ENCODE peak calls at places on chromosome 19, in four cellular contexts. P is mesenchymal stem cell, M is IMR-90, N is neuronal stem cell. B is an unnamed sample.

GRCh38 chr19:7528192-7528519 is 5.7 kb downstream of the MCOLN1 start:
- DNase-seq in P (no peak), M (no peak), N (no peak), B (no peak)

GRCh38 chr19:35986664-35987570 is 8.1 kb upstream of the SDHAF1 start:
- DNase-seq in P (no peak), M (no peak), N (no peak), B (peak; percentile 59)

GRCh38 chr19:49361438-49362047 is 673 bp downstream of the TEAD2 start:
- DNase-seq in P (peak; percentile 93), M (peak; percentile 80), N (peak; percentile 70), B (peak; percentile 88)

GRCh38 chr19:16542894-16543498 is 759 bp upstream of the CHERP start:
- DNase-seq in N (peak; percentile 5), P (peak; percentile 29), M (no peak), B (peak; percentile 10)

GRCh38 chr19:21052902-21053301 is 29.1 kb upstream of the ZNF714 start:
- DNase-seq in M (no peak), P (no peak), N (no peak), B (no peak)

GRCh38 chr19:35755550-35756371 is 1.1 kb downstream of the HSPB6 start:
- DNase-seq in N (no peak), M (peak; percentile 55), P (peak; percentile 46), B (no peak)

GRCh38 chr19:40684280-40684679 is 6.2 kb downstream of the NUMBL start:
- DNase-seq in P (no peak), M (no peak), N (no peak), B (no peak)

GRCh38 chr19:48445256-48445605 is 552 bp upstream of the GRWD1 start:
- DNase-seq in N (no peak), M (peak; percentile 94), P (peak; percentile 91), B (peak; percentile 79)

GRCh38 chr19:29293736-29294342 is 80.9 kb upstream of the UQCRFS1 start:
- DNase-seq in N (no peak), M (no peak), P (no peak), B (no peak)

GRCh38 chr19:15701757-15702589 is 25.9 kb upstream of the OR10H2 start:
- DNase-seq in M (no peak), N (no peak), P (no peak), B (no peak)

GRCh38 chr19:3732108-3732507 is 23.9 kb downstream of the TJP3 start:
- DNase-seq in M (no peak), P (no peak), N (no peak), B (no peak)

GRCh38 chr19:3733549-3734309 is 25.5 kb downstream of the TJP3 start:
- DNase-seq in P (no peak), N (no peak), M (no peak), B (no peak)

GRCh38 chr19:3734310-3734600 is 26.1 kb downstream of the TJP3 start:
- DNase-seq in M (no peak), N (no peak), P (no peak), B (no peak)

GRCh38 chr19:3725640-3726310 is 17.6 kb downstream of the TJP3 start:
- DNase-seq in P (peak; percentile 11), N (no peak), M (no peak), B (peak; percentile 53)

GRCh38 chr19:3730457-3730958 is 22.3 kb downstream of the TJP3 start:
- DNase-seq in P (no peak), N (no peak), M (no peak), B (no peak)
- H2BK15ac ChIP-seq in P (no peak overlapping the region), N (no peak overlapping the region), M (no peak overlapping the region), B (no peak overlapping the region)

GRCh38 chr19:53982056-53982455 is 9.4 kb upstream of the CACNG6 start:
- DNase-seq in P (no peak), M (no peak), N (no peak), B (peak; percentile 55)
- H2BK15ac ChIP-seq in P (no peak overlapping the region), M (no peak overlapping the region), N (no peak overlapping the region), B (no peak overlapping the region)

DNA sequence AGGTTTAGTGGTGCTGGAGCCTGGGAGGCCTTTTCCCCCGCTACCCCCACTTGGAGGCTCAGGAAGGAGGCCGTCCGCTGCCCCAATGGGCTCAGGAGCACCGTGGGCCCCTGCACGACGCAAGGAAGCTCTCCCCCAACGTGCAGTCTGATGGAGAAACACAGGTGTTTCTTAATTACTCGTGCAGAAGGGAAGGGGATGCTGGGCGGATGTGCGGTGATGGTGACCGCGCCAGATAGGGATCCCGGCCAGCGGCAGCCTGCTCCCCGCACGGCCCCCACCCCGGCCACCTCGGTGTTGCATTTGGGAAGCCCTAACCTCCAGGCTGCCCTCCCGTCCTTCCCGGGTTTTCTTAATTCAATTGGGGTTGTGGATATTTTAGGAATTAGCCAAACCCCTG is 254.4 kb downstream of the ZNF536 start:
- DNase-seq in M (no peak), N (no peak), P (no peak), B (no peak)
- H2BK15ac ChIP-seq in M (no peak overlapping the region), N (peak overlapping the region; percentile 73), P (no peak overlapping the region), B (no peak overlapping the region)

DNA sequence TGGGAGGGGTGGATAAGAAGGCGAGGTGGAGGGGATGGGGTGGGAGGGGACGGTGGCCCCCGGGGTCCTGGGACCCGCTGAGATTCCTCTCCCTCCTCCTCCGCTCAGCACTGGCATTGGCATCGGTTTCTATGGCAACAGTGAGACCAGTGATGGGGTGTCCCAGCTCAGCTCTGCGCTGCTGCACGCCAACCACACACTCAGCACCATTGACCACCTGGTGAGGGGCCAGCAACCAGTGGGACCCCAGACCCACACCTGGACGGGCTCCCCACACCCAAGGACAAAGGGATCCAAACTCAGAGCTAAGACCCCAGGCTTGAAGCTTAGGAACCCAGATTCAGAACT is 5.9 kb downstream of the TTYH1 start:
- DNase-seq in M (no peak), N (no peak), P (no peak), B (no peak)
- H2BK15ac ChIP-seq in M (no peak overlapping the region), N (peak overlapping the region; percentile 95), P (no peak overlapping the region), B (no peak overlapping the region)

GRCh38 chr19:407501-408440 is 1.2 kb downstream of the C2CD4C start:
- DNase-seq in M (no peak), P (no peak), N (no peak), B (no peak)
- H2BK15ac ChIP-seq in M (no peak overlapping the region), P (no peak overlapping the region), N (peak overlapping the region; percentile 96), B (no peak overlapping the region)

DNA sequence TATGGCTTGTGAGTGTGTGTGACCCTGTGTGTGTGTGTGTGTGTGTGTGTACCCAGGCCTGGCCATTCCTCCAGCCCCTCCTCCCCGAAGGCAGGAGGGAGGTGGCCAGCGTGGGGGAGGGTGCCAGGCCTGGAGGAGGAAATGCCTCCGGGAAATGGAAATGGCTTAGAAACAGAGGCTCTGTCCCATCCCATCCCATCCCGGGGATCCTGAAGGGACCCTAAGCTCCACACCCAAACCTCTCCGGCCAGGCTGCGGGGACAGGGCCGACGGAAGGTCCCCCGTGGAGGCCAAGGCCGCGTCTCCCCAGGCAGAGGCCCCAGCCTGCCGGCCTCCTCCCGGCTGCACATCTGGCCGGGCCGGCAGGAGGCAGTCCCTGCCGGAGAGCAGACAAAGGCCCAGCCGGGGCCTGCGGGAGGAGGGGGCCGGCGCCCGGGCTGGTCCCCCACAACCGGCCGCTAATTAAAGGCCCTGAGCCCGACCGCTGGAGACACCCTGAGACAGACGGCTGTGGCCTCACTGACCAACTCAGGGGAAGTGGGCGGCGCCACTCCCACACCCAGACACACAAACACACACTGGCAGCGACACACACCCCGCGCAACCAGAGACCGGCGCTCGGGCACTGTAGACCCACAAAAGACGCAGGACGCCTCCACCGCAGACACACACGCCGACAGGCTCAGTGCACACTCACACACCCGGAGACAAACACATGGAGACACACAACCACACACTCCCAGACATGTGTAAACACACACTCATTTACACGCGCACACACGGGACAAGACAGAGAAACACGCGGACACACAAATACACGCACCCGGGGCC is 1.1 kb downstream of the ADAMTS10 start:
- DNase-seq in P (peak; percentile 83), M (peak; percentile 60), N (peak; percentile 77), B (peak; percentile 90)
- H2BK15ac ChIP-seq in P (peak overlapping the region; percentile 82), M (peak overlapping the region; percentile 46), N (peak overlapping the region; percentile 73), B (no peak overlapping the region)

DNA sequence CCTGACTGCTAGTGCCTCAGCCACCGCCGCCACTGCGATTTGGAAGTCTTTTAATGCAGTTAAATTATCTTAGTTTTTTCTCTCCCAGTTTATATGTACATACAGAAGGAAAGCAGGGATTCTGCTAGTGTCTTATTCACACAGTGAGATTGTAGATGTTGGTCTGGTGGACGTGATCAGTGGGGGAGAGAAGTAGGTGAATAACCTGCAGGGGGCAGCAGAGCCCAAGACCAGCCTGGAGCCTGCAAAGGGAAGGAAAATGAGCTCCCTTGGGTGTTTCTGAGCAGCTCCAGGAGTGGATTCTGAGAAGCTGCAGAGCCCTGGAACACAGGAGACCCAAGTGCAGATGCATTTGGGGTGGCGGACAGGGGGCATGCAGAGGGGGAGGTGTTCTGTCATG is 26.3 kb downstream of the ZNF844 start:
- DNase-seq in P (peak; percentile 53), M (peak; percentile 53), N (peak; percentile 46), B (peak; percentile 66)
- H2BK15ac ChIP-seq in P (no peak overlapping the region), M (no peak overlapping the region), N (peak overlapping the region; percentile 10), B (no peak overlapping the region)

DNA sequence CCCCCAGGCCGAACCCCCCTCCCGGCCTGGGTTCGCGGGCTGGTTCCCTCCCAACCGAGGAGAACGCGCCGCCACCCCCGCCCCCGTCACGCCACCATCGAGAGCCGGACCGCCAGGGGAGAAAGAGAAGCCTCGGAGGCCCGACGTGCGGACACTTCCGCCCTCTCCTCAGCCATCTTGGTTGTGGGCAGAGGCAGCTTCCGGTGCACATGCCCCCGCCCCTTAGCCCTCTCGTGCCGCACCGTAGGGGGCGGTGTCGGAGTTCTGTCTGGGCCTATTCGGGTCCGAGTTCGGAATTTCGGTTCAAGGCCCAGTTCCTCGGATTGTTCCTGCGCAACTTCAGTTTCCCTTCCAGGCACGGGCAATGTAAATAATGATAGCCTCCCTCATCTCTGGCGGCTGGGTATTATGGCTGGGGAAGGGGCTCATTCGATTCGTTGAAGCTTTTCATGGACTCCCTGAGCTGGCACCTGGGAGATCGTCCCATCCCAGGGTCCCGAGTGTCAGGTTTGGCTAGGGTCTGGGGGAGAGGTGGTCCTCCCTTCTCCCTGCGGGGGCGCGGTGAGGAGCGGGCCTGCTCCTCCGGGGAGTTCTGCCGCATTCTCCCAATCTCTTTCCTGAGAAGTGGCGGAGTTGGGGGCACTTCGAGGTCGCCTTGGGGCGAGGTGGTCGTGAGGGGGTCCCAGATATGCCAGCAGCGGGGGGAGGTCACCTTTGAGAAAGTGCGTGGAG is at the start of the genes IER2 and STX10:
- DNase-seq in P (peak; percentile 97), N (peak; percentile 80), M (peak; percentile 94), B (peak; percentile 96)
- H2BK15ac ChIP-seq in P (peak within 1 kb of the TSS; percentile 96), N (peak within 1 kb of the TSS; percentile 83), M (peak within 1 kb of the TSS; percentile 31), B (peak within 1 kb of the TSS; percentile 14)

GRCh38 chr19:1616875-1617274 is 11.6 kb upstream of the UQCR11 start:
- DNase-seq in N (no peak), P (no peak), M (no peak), B (no peak)

GRCh38 chr19:1613808-1614570 is 8.7 kb upstream of the UQCR11 start:
- DNase-seq in P (no peak), N (no peak), M (no peak), B (no peak)

GRCh38 chr19:1616396-1616795 is 11.1 kb upstream of the UQCR11 start:
- DNase-seq in N (no peak), M (no peak), P (peak; percentile 45), B (no peak)

GRCh38 chr19:1612114-1613086 is 7.1 kb upstream of the UQCR11 start:
- DNase-seq in M (no peak), N (no peak), P (no peak), B (no peak)

GRCh38 chr19:1615156-1615765 is 10.0 kb upstream of the UQCR11 start:
- DNase-seq in P (no peak), M (no peak), N (no peak), B (no peak)
- H2BK15ac ChIP-seq in P (no peak overlapping the region), M (no peak overlapping the region), N (no peak overlapping the region), B (no peak overlapping the region)

B was measured in mesendoderm.